ENCODE peak calls at places on chromosomes 3 and 15, in five cellular contexts. Z is HepG2, K is A549, Q is GM12878, C is K562. R is an unnamed sample.

GRCh38 chr3:5144316-5144994 is 22.4 kb downstream of the ARL8B start:
- DNase-seq in Z (no peak), K (no peak), Q (no peak), C (no peak), R (no peak)

GRCh38 chr3:121063628-121064027 is 155.6 kb downstream of the STXBP5L start:
- DNase-seq in Z (no peak), K (no peak), Q (no peak), C (peak), R (peak)

GRCh38 chr3:62597481-62597880 is 224.1 kb upstream of the FEZF2 start:
- DNase-seq in Z (no peak), K (no peak), Q (no peak), C (no peak), R (no peak)

GRCh38 chr15:101088788-101089578 is 162.9 kb downstream of the CHSY1 start:
- DNase-seq in Z (peak), K (peak), Q (no peak), C (peak), R (peak)

GRCh38 chr15:68313501-68314390 is 36.2 kb downstream of the FEM1B start:
- DNase-seq in Z (no peak), K (no peak), Q (no peak), C (no peak), R (no peak)

GRCh38 chr15:87752250-87752951 is 504.1 kb downstream of the NTRK3 start:
- DNase-seq in Z (no peak), K (peak), Q (no peak), C (no peak), R (no peak)

GRCh38 chr3:46520531-46520930 is 22.8 kb downstream of the RTP3 start:
- DNase-seq in Z (no peak), K (no peak), Q (no peak), C (no peak), R (no peak)

GRCh38 chr15:100001405-100001804 is 268.2 kb upstream of the LYSMD4 start:
- DNase-seq in Z (no peak), K (no peak), Q (no peak), C (no peak), R (no peak)

GRCh38 chr15:51283026-51283425 is 55.4 kb downstream of the CYP19A1 start:
- DNase-seq in Z (no peak), K (no peak), Q (peak), C (no peak), R (no peak)
- TF ChIP-seq JUNB in Z (no peak), K (no peak), Q (no peak), C (no peak), R (no peak)

GRCh38 chr15:64623347-64624024 is 151.9 kb downstream of the RBPMS2 start:
- DNase-seq in Z (no peak), K (no peak), Q (peak), C (no peak), R (no peak)
- H3K4me2 ChIP-seq in Z (no peak), K (no peak), Q (peak), C (no peak), R (no peak)

DNA sequence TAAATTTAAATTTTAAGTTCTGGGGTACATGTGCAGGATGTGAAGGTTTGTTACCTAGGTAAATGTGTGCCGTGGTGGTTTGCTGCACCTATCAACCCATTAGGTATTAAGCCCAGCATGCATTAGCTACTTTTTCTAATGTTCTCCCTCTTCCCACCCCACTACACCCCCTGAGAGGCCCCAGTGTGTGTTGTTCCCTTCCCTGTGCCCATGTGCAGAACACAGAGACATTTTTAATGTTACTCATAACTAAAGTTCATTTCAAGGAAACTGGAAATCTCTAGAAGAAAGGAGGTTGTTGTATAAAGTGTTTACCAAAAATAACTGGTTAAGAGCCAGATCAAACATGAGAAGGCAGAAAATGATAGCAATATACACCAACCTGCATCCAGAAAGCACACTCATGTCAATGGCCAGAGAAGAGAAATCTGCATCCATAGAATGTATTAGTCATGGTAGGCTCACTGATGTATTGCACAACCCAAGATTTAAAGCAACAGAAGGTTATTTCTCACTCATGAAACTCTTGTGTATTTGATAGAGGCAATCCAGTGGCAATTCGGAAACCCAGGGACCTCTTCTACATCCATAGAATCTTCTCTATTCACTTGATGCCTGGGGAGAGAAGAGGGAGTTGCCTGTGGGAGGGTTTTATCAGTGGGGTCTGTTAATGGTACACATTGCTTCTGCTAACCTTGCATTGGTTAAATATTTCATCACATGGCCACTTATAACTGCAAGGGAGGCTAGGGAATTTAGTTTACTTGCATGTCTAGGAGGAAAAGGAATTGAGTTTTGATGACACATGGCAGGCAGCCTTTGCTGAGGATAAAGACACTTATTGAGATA is 321.9 kb upstream of the RASGRP1 start:
- DNase-seq in Z (no peak), K (peak), Q (no peak), C (no peak), R (no peak)
- TF ChIP-seq JUNB in Z (no peak), K (peak), Q (no peak), C (no peak), R (no peak)

DNA sequence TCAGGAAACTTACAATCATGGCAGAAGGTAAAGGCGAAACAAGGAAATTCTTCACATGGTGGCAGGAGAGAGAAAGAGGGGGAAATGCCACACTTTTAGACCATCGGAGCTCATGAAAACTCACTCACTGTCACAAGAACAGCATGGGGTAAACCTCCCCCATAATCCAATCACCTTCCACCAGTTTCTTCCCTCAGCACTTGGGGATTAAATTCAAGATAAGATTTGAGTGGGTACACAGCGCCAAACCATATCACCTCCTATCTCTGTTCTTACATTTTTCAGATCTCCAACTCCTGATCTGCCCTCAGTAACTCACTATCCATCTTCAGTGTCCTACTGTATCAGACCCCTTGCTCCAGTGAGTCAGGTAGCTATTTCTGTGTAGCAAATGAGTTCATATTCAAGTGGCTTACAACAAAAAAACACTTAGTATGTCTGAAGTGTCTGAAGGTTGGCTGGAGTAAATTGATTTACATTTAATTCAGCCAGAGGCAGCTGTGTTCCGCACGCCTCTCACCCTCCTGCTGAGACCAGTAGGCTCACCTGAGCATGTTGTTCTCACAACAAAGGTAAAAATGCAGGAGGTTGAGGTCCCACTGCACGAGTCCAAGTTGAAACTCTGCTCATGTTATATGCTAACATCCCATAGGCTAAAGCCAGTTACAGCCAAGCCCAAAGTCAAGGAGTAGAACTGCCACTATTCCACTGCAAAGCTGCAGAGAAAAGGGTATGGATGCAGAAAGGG is 180.7 kb upstream of the LMCD1 start:
- DNase-seq in Z (no peak), K (no peak), Q (no peak), C (no peak), R (peak)
- H3K4me2 ChIP-seq in Z (no peak), K (no peak), Q (no peak), C (no peak), R (peak)

GRCh38 chr15:70451861-70452653 is 311.3 kb downstream of the UACA start:
- DNase-seq in Z (no peak), K (no peak), Q (no peak), C (peak), R (peak)
- TF ChIP-seq JUNB in Z (no peak), K (no peak), Q (no peak), C (no peak), R (no peak)

GRCh38 chr3:79767953-79768282 is at the start of gene ROBO1:
- DNase-seq in Z (no peak), K (no peak), Q (no peak), C (no peak), R (peak)
- H3K4me2 ChIP-seq in Z (no peak), K (peak), Q (no peak), C (no peak), R (peak)